ENCODE peak calls at places on chromosomes 13 and 19, in nine cellular contexts. O, Z, H, K, Q, E, L, C and I are unnamed samples.

GRCh38 chr19:13181747-13182388 is 31.7 kb downstream of the IER2 start:
- DNase-seq in C (peak; percentile 39), Q (no peak), L (peak; percentile 71), K (peak; percentile 60), E (peak; percentile 61), O (no peak), H (no peak), Z (no peak), I (no peak)

GRCh38 chr13:98315466-98315865 is 138.4 kb upstream of the RNF113B start:
- DNase-seq in K (no peak), O (peak; percentile 53), Q (no peak), Z (no peak), E (peak; percentile 38), H (no peak), L (peak; percentile 59), C (no peak), I (peak; percentile 13)

GRCh38 chr13:35164324-35164932 is 222.4 kb downstream of the NBEA start:
- DNase-seq in Z (no peak), Q (peak; percentile 73), H (no peak), E (peak; percentile 31), K (no peak), O (no peak), L (peak; percentile 47), C (no peak), I (no peak)

GRCh38 chr13:38759390-38759789 is 72.5 kb downstream of the FREM2 start:
- DNase-seq in E (no peak), Z (no peak), O (no peak), H (no peak), L (no peak), C (no peak), K (no peak), Q (no peak), I (no peak)

GRCh38 chr19:5141278-5141925 is 172.5 kb downstream of the KDM4B start:
- DNase-seq in C (no peak), H (peak; percentile 45), K (no peak), O (peak; percentile 26), L (no peak), Q (no peak), Z (no peak), E (peak; percentile 93), I (no peak)

GRCh38 chr13:94344126-94344863 is 135.2 kb downstream of the DCT start:
- DNase-seq in H (no peak), E (peak; percentile 55), Q (no peak), Z (no peak), O (no peak), L (no peak), C (no peak), K (no peak), I (no peak)

GRCh38 chr19:34838248-34838647 is 65.2 kb upstream of the ZNF599 start:
- DNase-seq in L (no peak), Z (no peak), O (no peak), Q (no peak), H (no peak), E (peak; percentile 3), C (no peak), K (no peak), I (no peak)

GRCh38 chr19:2048104-2048958 is 2.7 kb downstream of the MKNK2 start:
- DNase-seq in E (no peak), O (no peak), Q (no peak), H (no peak), L (no peak), Z (no peak), C (no peak), K (no peak), I (no peak)

GRCh38 chr13:26710166-26710565 is 50.4 kb downstream of the GPR12 start:
- DNase-seq in H (no peak), O (no peak), Q (no peak), K (no peak), C (no peak), L (no peak), Z (no peak), E (no peak), I (no peak)

GRCh38 chr13:94765814-94766213 is 53.5 kb upstream of the SOX21 start:
- DNase-seq in E (no peak), O (no peak), L (no peak), H (no peak), K (no peak), C (no peak), Q (no peak), Z (no peak), I (no peak)

GRCh38 chr13:57631607-57632275 is at the start of gene PCDH17:
- DNase-seq in Q (peak; percentile 23), K (no peak), H (peak; percentile 65), Z (no peak), L (peak; percentile 47), O (no peak), C (no peak), E (peak; percentile 56), I (no peak)